ENCODE peak calls at places on chromosomes 12 and 14, in four cellular contexts. B is GM12878, C is HepG2, F is K562. Q is an unnamed sample.
A peak's percentile ranks its signal among the peaks of the same experiment; 100 is the strongest.

GRCh38 chr14:104293231-104293841 is 154.9 kb downstream of the KIF26A start:
- DNase-seq in B (no peak), C (no peak), F (no peak), Q (peak; percentile 9)

GRCh38 chr12:54628186-54628846 is 6.4 kb downstream of the LACRT start:
- DNase-seq in B (no peak), C (no peak), F (no peak), Q (no peak)

GRCh38 chr14:76810953-76811400 is 1.7 kb downstream of the ANGEL1 start:
- DNase-seq in B (no peak), C (peak; percentile 80), F (no peak), Q (no peak)

GRCh38 chr14:103372552-103373304 is 12.5 kb upstream of the MARK3 start:
- DNase-seq in B (no peak), C (peak; percentile 48), F (peak; percentile 51), Q (no peak)

GRCh38 chr12:69241444-69242092 is 2.2 kb downstream of the CPSF6 start:
- DNase-seq in B (no peak), C (no peak), F (no peak), Q (no peak)

GRCh38 chr12:40597133-40597532 is 95.1 kb upstream of the CNTN1 start:
- DNase-seq in B (no peak), C (no peak), F (no peak), Q (no peak)

GRCh38 chr12:28882444-28882843 is 266.6 kb upstream of the FAR2 start:
- DNase-seq in B (no peak), C (no peak), F (no peak), Q (no peak)

GRCh38 chr12:83619973-83620372 is 933.3 kb downstream of the TMTC2 start:
- DNase-seq in B (no peak), C (no peak), F (no peak), Q (no peak)

GRCh38 chr12:26124491-26125450 is at the start of gene BHLHE41:
- DNase-seq in B (no peak), C (no peak), F (peak; percentile 53), Q (peak; percentile 83)

DNA sequence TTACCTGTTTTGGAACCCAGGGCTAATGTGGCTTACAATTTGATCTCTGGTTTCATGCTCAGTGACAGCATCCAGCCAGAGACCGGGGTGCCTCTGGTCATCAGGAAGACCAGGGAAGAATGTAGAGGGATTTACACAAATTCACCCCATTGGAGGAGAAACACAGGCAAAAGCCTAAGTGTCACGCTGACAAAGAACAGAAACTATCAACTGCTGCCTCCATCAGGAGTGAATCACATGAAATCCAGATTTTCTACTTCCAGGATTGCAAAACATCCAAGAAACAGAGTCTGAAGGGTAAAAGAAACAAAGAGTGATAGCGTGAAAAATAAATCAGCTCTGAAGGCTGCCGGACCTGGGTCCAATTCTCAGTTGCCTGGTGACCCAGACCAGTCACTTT is 136.1 kb upstream of the MAP1LC3B2 start:
- DNase-seq in B (no peak), C (no peak), F (no peak), Q (no peak)
- TF ChIP-seq CBFB in B (no peak), C (no peak), F (no peak), Q (no peak)

DNA sequence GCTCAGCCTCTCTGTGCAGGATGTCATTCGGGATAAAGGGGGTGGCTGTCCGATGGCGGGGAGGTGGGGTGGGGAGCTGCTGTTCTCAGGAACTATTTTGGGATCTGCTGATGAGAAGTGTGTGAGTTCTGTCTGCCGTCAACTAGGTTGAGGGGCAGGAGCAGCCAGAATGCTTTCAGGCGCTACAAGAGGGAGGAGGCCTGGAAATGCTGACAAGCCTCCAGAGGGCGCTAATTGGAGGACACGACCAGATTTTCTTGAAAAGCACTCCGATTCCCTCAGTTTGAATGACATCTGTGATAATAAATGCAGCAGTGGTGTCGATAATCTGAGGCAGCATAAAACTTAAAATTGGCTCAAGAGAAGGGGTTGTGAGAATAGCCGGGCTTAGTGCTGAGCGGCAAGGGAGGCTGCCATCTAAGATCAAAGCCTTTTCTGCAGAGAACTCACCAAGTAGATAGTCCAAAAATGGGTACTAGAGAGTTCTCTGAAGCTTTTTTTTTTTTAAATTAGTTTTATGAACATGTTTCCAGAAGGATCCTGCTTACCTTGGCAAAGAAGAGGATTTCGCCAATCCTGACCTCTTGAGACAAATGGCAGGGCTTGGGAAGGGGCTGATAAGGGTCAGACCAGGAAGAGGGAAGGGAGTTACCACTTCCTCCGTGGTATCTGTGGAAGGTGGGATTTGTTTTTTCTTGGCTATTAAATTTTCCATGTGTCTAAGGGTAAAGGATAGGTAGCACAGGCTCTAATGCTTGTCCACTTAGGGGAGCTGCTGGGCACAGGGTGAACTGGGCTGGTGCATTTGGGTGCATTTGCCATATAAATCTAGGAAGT is 94.4 kb downstream of the CRACR2A start:
- DNase-seq in B (no peak), C (peak; percentile 36), F (peak; percentile 45), Q (peak; percentile 73)
- TF ChIP-seq MAX in B (no peak), C (no peak), F (no peak), Q (no peak)

DNA sequence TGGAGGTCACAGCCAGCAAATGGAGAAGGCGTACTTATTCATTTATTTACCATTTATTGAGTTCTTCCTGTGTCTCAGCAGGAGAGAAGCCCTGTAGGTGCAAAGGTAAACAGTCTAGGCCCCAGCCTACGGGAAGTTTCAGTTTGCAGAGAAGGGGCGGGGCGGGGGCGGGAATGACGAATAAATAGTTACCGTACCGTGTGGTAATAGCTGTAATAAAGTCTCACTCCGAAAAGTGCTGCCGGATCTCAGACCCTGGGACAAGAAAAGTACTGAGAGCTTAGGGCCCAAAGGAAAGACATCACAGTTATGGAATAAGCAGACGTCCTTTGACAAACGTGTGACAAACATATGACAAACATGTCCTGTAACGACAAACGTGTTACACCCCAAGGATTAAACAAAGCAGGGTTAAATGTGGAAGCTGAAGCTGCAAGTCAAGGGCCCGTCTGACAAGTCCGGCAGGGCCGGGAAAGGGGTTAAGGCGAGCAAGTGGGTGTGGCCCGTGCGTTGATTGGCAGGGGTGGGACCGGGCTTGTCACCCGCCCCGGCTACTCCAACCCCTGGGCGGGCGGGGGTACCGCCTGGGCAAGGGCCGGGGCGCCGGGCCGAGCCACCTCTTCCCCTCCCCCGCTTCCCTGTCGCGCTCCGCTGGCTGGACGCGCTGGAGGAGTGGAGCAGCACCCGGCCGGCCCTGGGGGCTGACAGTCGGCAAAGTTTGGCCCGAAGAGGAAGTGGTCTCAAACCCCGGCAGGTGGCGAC is at the start of gene LRP10:
- DNase-seq in B (peak; percentile 78), C (peak; percentile 95), F (peak; percentile 93), Q (peak; percentile 97)
- TF ChIP-seq CTCF in B (no peak), C (peak; percentile 51), F (peak; percentile 18), Q (no peak)

GRCh38 chr14:105388976-105389375 is 9.4 kb upstream of the TEX22 start:
- DNase-seq in B (no peak), C (no peak), F (no peak), Q (no peak)
- TF ChIP-seq CBFB in B (no peak), C (no peak), F (no peak), Q (no peak)

DNA sequence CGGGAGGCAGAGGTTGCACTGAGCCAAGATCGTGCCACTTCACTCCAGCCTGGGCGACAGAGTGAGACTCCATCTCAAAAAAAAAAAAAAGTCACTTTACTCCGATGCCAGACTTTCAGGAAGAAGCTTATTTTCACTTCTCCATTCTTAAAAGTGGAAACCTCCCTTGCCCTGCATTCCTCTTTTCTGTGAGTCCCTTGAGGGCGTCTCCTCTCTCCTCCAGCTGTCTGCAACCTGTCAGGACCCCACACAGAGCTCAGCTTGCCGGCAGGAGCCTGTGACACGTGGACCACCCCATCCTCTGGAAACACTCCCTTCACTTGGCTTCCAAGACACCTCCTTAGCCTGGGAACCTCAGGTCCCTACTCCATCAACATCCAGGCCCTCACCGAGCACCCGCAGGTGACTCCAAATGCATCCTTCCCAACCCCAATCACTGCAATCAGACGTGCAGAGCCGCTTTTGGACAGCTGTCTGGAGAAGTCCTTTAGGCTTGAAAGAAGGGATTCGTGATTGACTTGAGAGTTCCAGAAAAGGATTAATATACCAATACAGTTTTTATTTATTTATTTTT is 34.3 kb downstream of the SLC15A4 start:
- DNase-seq in B (no peak), C (no peak), F (no peak), Q (no peak)
- TF ChIP-seq MAX in B (no peak), C (no peak), F (no peak), Q (no peak)

GRCh38 chr12:46468159-46468558 is 95.6 kb upstream of the SLC38A2 start:
- DNase-seq in B (no peak), C (no peak), F (no peak), Q (no peak)
- TF ChIP-seq CTCF in B (no peak), C (no peak), F (no peak), Q (no peak)

GRCh38 chr12:78880078-78880477 is 15.5 kb downstream of the SYT1 start:
- DNase-seq in B (no peak), C (no peak), F (no peak), Q (no peak)
- TF ChIP-seq CBFB in B (no peak), C (no peak), F (no peak), Q (no peak)

GRCh38 chr14:59771577-59771976 is 99.0 kb downstream of the RTN1 start:
- DNase-seq in B (no peak), C (no peak), F (no peak), Q (no peak)
- TF ChIP-seq MAX in B (no peak), C (no peak), F (no peak), Q (no peak)

GRCh38 chr12:92539966-92540791 is 162.6 kb upstream of the PLEKHG7 start:
- DNase-seq in B (no peak), C (no peak), F (no peak), Q (peak; percentile 14)
- TF ChIP-seq CTCF in B (no peak), C (no peak), F (no peak), Q (no peak)